ENCODE peak calls at places on chromosomes 5 and 9, in five cellular contexts. K is HAP-1; N is AG20443; V is activated T-cell treated with anti-CD3 and anti-CD28 coated beads, Interleukin-2, amount 50 U/mL, for 1 hour; A is naive B cell. F is an unnamed sample.

GRCh38 chr9:111819360-111819759 is 24.6 kb upstream of the SHOC1 start:
- DNase-seq in K (no peak), N (no peak), V (no peak), A (no peak), F (no peak)

GRCh38 chr5:178990491-178990890 is 4.6 kb downstream of the GRM6 start:
- DNase-seq in K (no peak), N (no peak), V (no peak), A (no peak), F (no peak)

GRCh38 chr5:141873933-141874261 is 4.3 kb downstream of the PCDH1 start:
- DNase-seq in K (no peak), N (no peak), V (no peak), A (no peak), F (no peak)

GRCh38 chr5:124444147-124444775 is 302.2 kb downstream of the ZNF608 start:
- DNase-seq in K (no peak), N (no peak), V (no peak), A (no peak), F (no peak)

GRCh38 chr5:63346451-63346850 is 615.8 kb downstream of the HTR1A start:
- DNase-seq in K (no peak), N (no peak), V (no peak), A (no peak), F (no peak)

GRCh38 chr9:15873573-15874177 is 320.8 kb downstream of the CCDC171 start:
- DNase-seq in K (no peak), N (peak), V (no peak), A (no peak), F (peak)

GRCh38 chr5:115586525-115587146 is 15.6 kb downstream of the TICAM2 start:
- DNase-seq in K (no peak), N (peak), V (no peak), A (peak), F (no peak)

GRCh38 chr5:132595624-132596023 is 38.8 kb downstream of the RAD50 start:
- DNase-seq in K (no peak), N (no peak), V (no peak), A (no peak), F (no peak)

GRCh38 chr5:68196876-68197275 is 18.7 kb upstream of the PIK3R1 start:
- DNase-seq in K (no peak), N (no peak), V (no peak), A (peak), F (no peak)

GRCh38 chr5:155729684-155730059 is 597.3 kb upstream of the SGCD start:
- DNase-seq in K (no peak), N (peak), V (no peak), A (no peak), F (no peak)

GRCh38 chr9:3459076-3459475 is 66.7 kb downstream of the RFX3 start:
- DNase-seq in K (no peak), N (no peak), V (no peak), A (no peak), F (no peak)

GRCh38 chr5:59186623-59187022 is 603.7 kb downstream of the RAB3C start:
- DNase-seq in K (no peak), N (no peak), V (no peak), A (no peak), F (peak)

GRCh38 chr5:132774406-132774805 is 2.6 kb downstream of the SEPTIN8 start:
- DNase-seq in K (no peak), N (no peak), V (no peak), A (no peak), F (no peak)

GRCh38 chr5:81181576-81182316 is 51.4 kb upstream of the CKMT2 start:
- DNase-seq in K (no peak), N (no peak), V (no peak), A (peak), F (no peak)

GRCh38 chr9:68522126-68522525 is 18.6 kb downstream of the TMEM252 start:
- DNase-seq in K (no peak), N (no peak), V (no peak), A (no peak), F (no peak)

F was measured in retinal pigment epithelial cell.